ENCODE peak calls at places on chromosomes 5 and 9, in nine cellular contexts. U, K, M, C, J, H, E, B and X are unnamed samples. For H3K4me1 and H3K36me3, the result is how much of the 10 kb centered on the place peaks cover.

GRCh38 chr5:123599171-123599570 is 87.2 kb downstream of the CSNK1G3 start:
- DNase-seq in U (no peak), K (no peak), M (no peak), C (no peak), J (no peak), H (no peak), E (no peak), B (no peak), X (no peak)

GRCh38 chr9:76567086-76567485 is 108.1 kb downstream of the GCNT1 start:
- DNase-seq in U (no peak), K (no peak), M (no peak), C (no peak), J (no peak), H (no peak), E (no peak), B (no peak), X (no peak)

GRCh38 chr9:77922587-77922986 is 109.0 kb downstream of the GNAQ start:
- DNase-seq in U (no peak), K (no peak), M (no peak), C (no peak), J (no peak), H (no peak), E (no peak), B (no peak), X (no peak)

GRCh38 chr9:36448017-36448416 is 47.9 kb upstream of the RNF38 start:
- DNase-seq in U (no peak), K (no peak), M (no peak), C (no peak), J (no peak), H (no peak), E (no peak), B (no peak), X (no peak)

GRCh38 chr5:54719384-54720306 is 202.1 kb downstream of the SNX18 start:
- DNase-seq in U (no peak), K (no peak), M (no peak), C (no peak), J (no peak), H (no peak), E (no peak), B (peak), X (no peak)

GRCh38 chr5:154782326-154782725 is 27.1 kb downstream of the LARP1 start:
- DNase-seq in U (no peak), K (no peak), M (no peak), C (no peak), J (no peak), H (no peak), E (peak), B (peak), X (no peak)

GRCh38 chr5:35285435-35285834 is 55.1 kb upstream of the PRLR start:
- DNase-seq in U (no peak), K (no peak), M (no peak), C (no peak), J (no peak), H (no peak), E (no peak), B (no peak), X (no peak)

GRCh38 chr9:127423591-127423933 is 620 bp upstream of the ZNF79 start:
- DNase-seq in U (no peak), K (no peak), M (no peak), C (no peak), J (no peak), H (no peak), E (no peak), B (no peak), X (no peak)

GRCh38 chr5:57495285-57495684 is 12.7 kb upstream of the ACTBL2 start:
- DNase-seq in U (no peak), K (no peak), M (no peak), C (no peak), J (peak), H (no peak), E (peak), B (no peak), X (no peak)

GRCh38 chr5:122142480-122142879 is 13.1 kb downstream of the ZNF474 start:
- DNase-seq in U (no peak), K (no peak), M (no peak), C (no peak), J (no peak), H (no peak), E (no peak), B (no peak), X (no peak)

GRCh38 chr5:180818942-180819341 is 16.3 kb upstream of the MGAT1 start:
- DNase-seq in U (no peak), K (no peak), M (no peak), C (no peak), J (no peak), H (no peak), E (no peak), B (no peak), X (no peak)

GRCh38 chr9:15182755-15183154 is 124.3 kb downstream of the TTC39B start:
- DNase-seq in U (no peak), K (no peak), M (no peak), C (no peak), J (no peak), H (no peak), E (no peak), B (no peak), X (no peak)

GRCh38 chr5:127875235-127876021 is 172.2 kb downstream of the CCDC192 start:
- DNase-seq in U (peak), K (no peak), M (peak), C (no peak), J (peak), H (no peak), E (peak), B (peak), X (peak)

GRCh38 chr9:134007150-134007549 is 15.0 kb upstream of the VAV2 start:
- DNase-seq in U (no peak), K (no peak), M (no peak), C (peak), J (no peak), H (no peak), E (no peak), B (no peak), X (no peak)

GRCh38 chr9:6870650-6871477 is 113.1 kb downstream of the KDM4C start:
- DNase-seq in U (no peak), K (no peak), M (no peak), C (no peak), J (no peak), H (no peak), E (no peak), B (no peak), X (no peak)

GRCh38 chr9:33233659-33234335 is 6.2 kb upstream of the SPINK4 start:
- DNase-seq in U (no peak), K (peak), M (no peak), C (no peak), J (peak), H (peak), E (peak), B (no peak), X (no peak)

GRCh38 chr5:135177591-135177990 is 143.6 kb upstream of the PITX1 start:
- DNase-seq in U (no peak), K (no peak), M (peak), C (no peak), J (no peak), H (no peak), E (no peak), B (no peak), X (no peak)

GRCh38 chr5:56279291-56279690 is 46.2 kb upstream of the ANKRD55 start:
- DNase-seq in U (no peak), K (no peak), M (no peak), C (no peak), J (no peak), H (no peak), E (no peak), B (no peak), X (no peak)

GRCh38 chr5:33303696-33304095 is 137.1 kb upstream of the TARS1 start:
- DNase-seq in U (no peak), K (no peak), M (no peak), C (no peak), J (no peak), H (no peak), E (no peak), B (no peak), X (peak)

GRCh38 chr9:115633099-115633498 is 515.1 kb upstream of the TNC start:
- DNase-seq in U (no peak), K (no peak), M (no peak), C (no peak), J (no peak), H (no peak), E (no peak), B (no peak), X (no peak)

GRCh38 chr9:4678679-4679267 is 596 bp upstream of the CDC37L1 start:
- DNase-seq in U (no peak), K (no peak), M (peak), C (no peak), J (no peak), H (no peak), E (no peak), B (no peak), X (peak)

GRCh38 chr9:83343366-83343765 is 194.8 kb downstream of the FRMD3 start:
- DNase-seq in U (no peak), K (no peak), M (no peak), C (no peak), J (no peak), H (no peak), E (no peak), B (no peak), X (no peak)

GRCh38 chr9:19085295-19085694 is 17.4 kb downstream of the HAUS6 start:
- DNase-seq in U (no peak), K (no peak), M (peak), C (no peak), J (no peak), H (no peak), E (no peak), B (peak), X (no peak)

GRCh38 chr5:72296251-72296650 is 23.8 kb downstream of the MRPS27 start:
- DNase-seq in U (no peak), K (no peak), M (no peak), C (no peak), J (no peak), H (no peak), E (no peak), B (no peak), X (peak)

GRCh38 chr9:129080608-129081387 is at the start of gene DOLPP1:
- DNase-seq in U (peak), K (peak), M (peak), C (peak), J (peak), H (peak), E (peak), B (peak), X (peak)

GRCh38 chr9:132877818-132878694 is at the start of gene AK8:
- DNase-seq in U (peak), K (no peak), M (peak), C (peak), J (peak), H (peak), E (peak), B (peak), X (peak)

GRCh38 chr5:111928501-111928900 is 171.5 kb upstream of the NREP start:
- DNase-seq in U (no peak), K (no peak), M (no peak), C (no peak), J (no peak), H (no peak), E (no peak), B (no peak), X (no peak)

GRCh38 chr5:179334017-179334765 is 11.1 kb downstream of the ADAMTS2 start:
- DNase-seq in U (no peak), K (no peak), M (no peak), C (peak), J (no peak), H (peak), E (no peak), B (no peak), X (no peak)

GRCh38 chr9:111730937-111731567 is 63.7 kb downstream of the SHOC1 start:
- DNase-seq in U (no peak), K (no peak), M (peak), C (no peak), J (no peak), H (no peak), E (no peak), B (no peak), X (no peak)

GRCh38 chr9:128987800-128988199 is 40.3 kb downstream of the NUP188 start:
- DNase-seq in U (peak), K (peak), M (no peak), C (peak), J (no peak), H (no peak), E (no peak), B (no peak), X (no peak)

GRCh38 chr5:141883184-141883947 is 5.2 kb upstream of the PCDH1 start:
- DNase-seq in U (peak), K (no peak), M (no peak), C (peak), J (no peak), H (no peak), E (no peak), B (peak), X (no peak)

GRCh38 chr5:154467655-154468354 is 10.2 kb downstream of the HAND1 start:
- DNase-seq in U (peak), K (no peak), M (peak), C (peak), J (peak), H (peak), E (peak), B (peak), X (peak)

GRCh38 chr5:167812871-167813270 is 478.6 kb upstream of the WWC1 start:
- DNase-seq in U (no peak), K (no peak), M (no peak), C (no peak), J (no peak), H (no peak), E (no peak), B (no peak), X (no peak)

GRCh38 chr5:45696206-45696836 is at the start of gene HCN1:
- DNase-seq in U (peak), K (no peak), M (no peak), C (peak), J (peak), H (peak), E (peak), B (peak), X (no peak)

DNA sequence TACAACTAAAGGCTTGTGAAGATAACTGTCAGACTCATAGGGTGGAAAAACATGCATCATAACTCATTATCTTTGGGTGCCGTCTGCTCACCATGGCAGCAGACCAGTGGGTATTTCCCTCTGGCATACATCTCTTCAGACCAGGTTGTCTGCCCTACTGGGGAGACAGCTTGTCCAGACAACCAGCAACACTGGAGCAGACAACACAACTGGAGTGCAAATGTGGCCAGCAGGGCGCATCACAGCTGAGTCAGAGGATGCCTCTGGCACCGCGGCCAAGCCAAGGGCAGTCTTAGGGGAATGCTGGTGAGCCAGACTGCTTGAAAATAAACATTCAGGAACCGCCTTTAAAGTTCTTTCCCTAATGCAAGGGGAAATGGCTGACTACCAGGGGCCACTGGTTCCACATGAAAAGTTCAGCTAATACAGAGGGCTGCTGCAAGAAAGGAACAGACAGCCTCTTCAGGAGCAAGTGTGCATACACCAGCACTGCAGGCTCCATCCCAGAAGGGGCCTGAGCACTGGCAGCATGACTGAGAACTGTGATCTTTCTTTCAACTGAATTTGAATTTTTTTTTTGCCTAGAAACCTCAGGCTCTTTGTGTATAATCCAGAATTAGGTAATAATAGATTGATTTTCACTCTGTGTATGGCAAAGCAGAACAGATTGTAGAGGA is 77.3 kb downstream of the MAMDC2 start:
- DNase-seq in U (peak), K (peak), M (no peak), C (peak), J (no peak), H (peak), E (peak), B (peak), X (no peak)
- H3K4me3 ChIP-seq in U (no peak), K (no peak), M (no peak), C (no peak), J (no peak), H (no peak), E (no peak), B (no peak), X (no peak)

GRCh38 chr5:173944512-173944911 is 44.5 kb upstream of the C5orf47 start:
- DNase-seq in U (no peak), K (no peak), M (no peak), C (no peak), J (peak), H (no peak), E (no peak), B (no peak), X (no peak)
- H3K4me1 ChIP-seq in U (half or more), K (under half), M (under half), C (under half), J (half or more), H (under half), E (under half), B (under half), X (under half)

GRCh38 chr5:150549735-150550134 is 41.8 kb downstream of the NDST1 start:
- DNase-seq in U (no peak), K (no peak), M (no peak), C (no peak), J (no peak), H (no peak), E (no peak), B (no peak), X (no peak)
- H3K36me3 ChIP-seq in U (under half), K (half or more), M (under half), C (under half), J (half or more), H (under half), E (under half), B (under half), X (under half)

GRCh38 chr5:68012831-68013230 is 202.7 kb upstream of the PIK3R1 start:
- DNase-seq in U (no peak), K (no peak), M (no peak), C (no peak), J (no peak), H (no peak), E (no peak), B (no peak), X (no peak)

GRCh38 chr5:68011259-68011760 is 204.2 kb upstream of the PIK3R1 start:
- DNase-seq in U (no peak), K (no peak), M (no peak), C (no peak), J (no peak), H (no peak), E (no peak), B (no peak), X (no peak)

GRCh38 chr5:68010740-68011139 is 204.8 kb upstream of the PIK3R1 start:
- DNase-seq in U (no peak), K (no peak), M (no peak), C (no peak), J (no peak), H (no peak), E (peak), B (no peak), X (no peak)

GRCh38 chr5:68011801-68012200 is 203.8 kb upstream of the PIK3R1 start:
- DNase-seq in U (no peak), K (no peak), M (no peak), C (no peak), J (no peak), H (no peak), E (no peak), B (no peak), X (no peak)

GRCh38 chr5:68012429-68012828 is 203.1 kb upstream of the PIK3R1 start:
- DNase-seq in U (no peak), K (no peak), M (no peak), C (no peak), J (no peak), H (no peak), E (no peak), B (no peak), X (no peak)
- H3K4me3 ChIP-seq in U (no peak), K (no peak), M (no peak), C (no peak), J (no peak), H (no peak), E (no peak), B (no peak), X (no peak)

DNA sequence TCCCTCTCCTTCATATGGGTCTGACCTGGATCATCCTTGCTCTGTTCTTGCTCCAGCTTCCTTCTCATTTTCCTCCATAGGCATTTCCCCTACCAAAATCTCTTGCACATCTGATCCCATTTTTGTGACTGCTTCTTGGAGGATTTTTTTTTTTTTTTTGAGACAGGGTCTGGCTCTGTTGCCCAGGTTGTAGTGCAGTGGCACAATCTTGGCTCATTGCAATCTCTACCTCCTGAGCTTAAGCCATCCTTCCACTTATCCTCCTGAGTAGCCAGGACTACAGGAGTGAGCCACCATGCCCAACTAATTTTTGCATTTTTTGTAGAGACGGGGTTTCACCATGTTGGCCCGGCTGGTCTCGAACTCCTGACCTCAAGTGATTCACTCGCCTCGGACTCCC is 10.5 kb upstream of the JMY start:
- DNase-seq in U (no peak), K (no peak), M (no peak), C (no peak), J (no peak), H (no peak), E (no peak), B (no peak), X (no peak)
- H3K4me1 ChIP-seq in U (under half), K (under half), M (under half), C (under half), J (under half), H (under half), E (under half), B (under half), X (under half)

DNA sequence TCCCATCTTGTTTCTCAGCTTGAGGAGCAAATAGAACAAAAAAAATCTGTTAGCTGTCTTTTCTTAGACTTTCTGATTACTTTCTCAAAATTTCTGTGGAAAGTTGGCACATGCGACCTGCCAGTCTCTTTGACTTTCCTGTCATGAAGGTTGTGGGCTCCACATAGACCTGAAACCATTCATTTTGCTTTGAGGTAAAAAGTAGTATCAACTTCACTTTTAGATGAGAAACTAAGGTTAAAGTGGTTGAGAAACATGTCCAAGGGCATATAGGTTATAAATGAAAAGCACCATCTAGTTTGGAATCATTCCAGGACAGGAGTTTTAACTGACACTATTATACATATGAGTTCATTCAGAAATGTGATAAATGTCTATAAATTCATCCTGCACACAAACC is 42.7 kb downstream of the ST8SIA4 start:
- DNase-seq in U (no peak), K (no peak), M (no peak), C (no peak), J (no peak), H (no peak), E (no peak), B (no peak), X (no peak)
- H3K36me3 ChIP-seq in U (under half), K (under half), M (under half), C (under half), J (under half), H (under half), E (under half), B (under half), X (under half)

GRCh38 chr5:131682824-131683223 is 47.8 kb upstream of the RAPGEF6 start:
- DNase-seq in U (no peak), K (no peak), M (no peak), C (no peak), J (no peak), H (no peak), E (no peak), B (no peak), X (no peak)
- H3K4me3 ChIP-seq in U (no peak), K (no peak), M (no peak), C (no peak), J (no peak), H (no peak), E (no peak), B (no peak), X (no peak)

GRCh38 chr5:74314906-74315305 is 325.6 kb downstream of the ENC1 start:
- DNase-seq in U (no peak), K (no peak), M (no peak), C (no peak), J (no peak), H (no peak), E (no peak), B (no peak), X (no peak)
- H3K4me1 ChIP-seq in U (under half), K (under half), M (under half), C (under half), J (under half), H (under half), E (under half), B (under half), X (under half)